ENCODE peak calls at places on chromosomes 16 and 17, in five cellular contexts. D is suprapubic skin, J is neural progenitor cell, P is left colon, X is MV-4-11. E is an unnamed sample.

GRCh38 chr16:22077700-22078313 is 14.5 kb upstream of the VWA3A start:
- DNase-seq in D (no peak), J (peak), P (peak), X (peak), E (peak)

GRCh38 chr16:20242568-20243240 is 84.6 kb downstream of the GP2 start:
- DNase-seq in D (no peak), J (no peak), P (no peak), X (no peak), E (no peak)

GRCh38 chr17:79949646-79950292 is 85.9 kb downstream of the TBC1D16 start:
- DNase-seq in D (peak), J (peak), P (no peak), X (no peak), E (no peak)

GRCh38 chr17:82410014-82410716 is 8.0 kb upstream of the HEXD start:
- DNase-seq in D (no peak), J (no peak), P (no peak), X (no peak), E (no peak)

GRCh38 chr17:75827291-75828050 is 16.7 kb downstream of the UNC13D start:
- DNase-seq in D (peak), J (peak), P (no peak), X (no peak), E (peak)

GRCh38 chr17:55237268-55237667 is 27.5 kb upstream of the HLF start:
- DNase-seq in D (no peak), J (no peak), P (no peak), X (peak), E (peak)

GRCh38 chr17:6101706-6102105 is 31.5 kb downstream of the WSCD1 start:
- DNase-seq in D (peak), J (no peak), P (no peak), X (no peak), E (no peak)

GRCh38 chr17:78391843-78392242 is 13.4 kb downstream of the PGS1 start:
- DNase-seq in D (no peak), J (no peak), P (no peak), X (no peak), E (no peak)

GRCh38 chr16:89478576-89479221 is 11.7 kb downstream of the ANKRD11 start:
- DNase-seq in D (no peak), J (no peak), P (no peak), X (no peak), E (no peak)

GRCh38 chr17:50638851-50639767 is 4.4 kb downstream of the ABCC3 start:
- DNase-seq in D (peak), J (no peak), P (peak), X (peak), E (no peak)

GRCh38 chr16:67551972-67552371 is 10.4 kb upstream of the CTCF start:
- DNase-seq in D (no peak), J (no peak), P (no peak), X (no peak), E (no peak)

GRCh38 chr16:19876501-19877059 is 8.1 kb downstream of the GPRC5B start:
- DNase-seq in D (no peak), J (no peak), P (no peak), X (no peak), E (no peak)

E was measured in T-helper 1 cell.